ENCODE peak calls at places on chromosomes 5 and 9, in four cellular contexts. S is heart left ventricle; B is CD8-positive, alpha-beta T cell; G is upper lobe of left lung. W is an unnamed sample. For H3K36me3, the result is how much of the 10 kb centered on the place peaks cover.

GRCh38 chr9:109767404-109767803 is 12.6 kb upstream of the PALM2AKAP2 start:
- DNase-seq in S (no peak), B (no peak), G (no peak), W (no peak)

GRCh38 chr9:90433398-90433890 is 209.2 kb downstream of the DIRAS2 start:
- DNase-seq in S (no peak), B (no peak), G (peak), W (peak)

GRCh38 chr9:117616436-117616835 is 87.8 kb upstream of the TLR4 start:
- DNase-seq in S (no peak), B (no peak), G (no peak), W (no peak)

GRCh38 chr9:7408845-7409244 is 390.7 kb downstream of the DMAC1 start:
- DNase-seq in S (no peak), B (no peak), G (peak), W (no peak)

GRCh38 chr5:68582284-68582683 is 366.7 kb downstream of the PIK3R1 start:
- DNase-seq in S (no peak), B (no peak), G (no peak), W (no peak)

GRCh38 chr9:109310486-109310901 is 10.4 kb downstream of the EPB41L4B start:
- DNase-seq in S (no peak), B (no peak), G (no peak), W (peak)

GRCh38 chr5:170508660-170509322 is 5.0 kb downstream of the KCNIP1 start:
- DNase-seq in S (no peak), B (no peak), G (no peak), W (no peak)

GRCh38 chr5:131268758-131269370 is 5.0 kb downstream of the CDC42SE2 start:
- DNase-seq in S (no peak), B (no peak), G (no peak), W (no peak)

GRCh38 chr5:136769900-136770684 is 404.7 kb upstream of the TRPC7 start:
- DNase-seq in S (peak), B (peak), G (no peak), W (peak)

GRCh38 chr9:95641591-95641990 is 124.8 kb upstream of the PTCH1 start:
- DNase-seq in S (no peak), B (no peak), G (no peak), W (no peak)

GRCh38 chr5:149800563-149801103 is 70.5 kb downstream of the PPARGC1B start:
- DNase-seq in S (no peak), B (no peak), G (no peak), W (no peak)

GRCh38 chr5:151496041-151496484 is 48.7 kb downstream of the SLC36A1 start:
- DNase-seq in S (no peak), B (no peak), G (no peak), W (peak)

GRCh38 chr9:106052735-106053134 is 358.4 kb downstream of the TMEM38B start:
- DNase-seq in S (no peak), B (no peak), G (no peak), W (no peak)

GRCh38 chr9:94139672-94140417 is 55.6 kb downstream of the PTPDC1 start:
- DNase-seq in S (peak), B (no peak), G (no peak), W (peak)

GRCh38 chr9:95250462-95251058 is 66.9 kb downstream of the FANCC start:
- DNase-seq in S (no peak), B (no peak), G (no peak), W (no peak)

GRCh38 chr5:112390327-112390726 is 28.8 kb downstream of the EPB41L4A start:
- DNase-seq in S (no peak), B (no peak), G (no peak), W (peak)

GRCh38 chr5:127060470-127060985 is 12.8 kb downstream of the C5orf63 start:
- DNase-seq in S (no peak), B (no peak), G (no peak), W (no peak)

GRCh38 chr5:60578295-60578694 is 121.7 kb downstream of the DEPDC1B start:
- DNase-seq in S (no peak), B (no peak), G (no peak), W (no peak)

GRCh38 chr5:159866093-159866492 is 50.2 kb upstream of the ADRA1B start:
- DNase-seq in S (no peak), B (no peak), G (no peak), W (no peak)

GRCh38 chr5:43555895-43556606 is 826 bp downstream of the PAIP1 start:
- DNase-seq in S (peak), B (peak), G (peak), W (peak)

GRCh38 chr9:36029765-36030528 is 6.8 kb upstream of the RECK start:
- DNase-seq in S (no peak), B (no peak), G (no peak), W (peak)

GRCh38 chr9:69452110-69452780 is 127.2 kb downstream of the ENTREP1 start:
- DNase-seq in S (no peak), B (no peak), G (no peak), W (no peak)

GRCh38 chr9:34496149-34496712 is 26.6 kb downstream of the ENHO start:
- DNase-seq in S (no peak), B (no peak), G (no peak), W (peak)

GRCh38 chr5:181245427-181246275 is 1.9 kb upstream of the RACK1 start:
- DNase-seq in S (no peak), B (no peak), G (peak), W (no peak)

GRCh38 chr5:159218595-159219023 is 9.3 kb upstream of the RNF145 start:
- DNase-seq in S (no peak), B (no peak), G (no peak), W (peak)

GRCh38 chr5:80139573-80139972 is 104.4 kb downstream of the THBS4 start:
- DNase-seq in S (no peak), B (no peak), G (no peak), W (no peak)

GRCh38 chr5:25975881-25976280 is 1062.5 kb downstream of the CDH9 start:
- DNase-seq in S (no peak), B (no peak), G (no peak), W (no peak)

GRCh38 chr9:131039129-131039954 is 30.4 kb downstream of the LAMC3 start:
- DNase-seq in S (no peak), B (no peak), G (no peak), W (no peak)
- TF ChIP-seq CTCF in S (no peak), B (no peak), G (no peak), W (no peak)

DNA sequence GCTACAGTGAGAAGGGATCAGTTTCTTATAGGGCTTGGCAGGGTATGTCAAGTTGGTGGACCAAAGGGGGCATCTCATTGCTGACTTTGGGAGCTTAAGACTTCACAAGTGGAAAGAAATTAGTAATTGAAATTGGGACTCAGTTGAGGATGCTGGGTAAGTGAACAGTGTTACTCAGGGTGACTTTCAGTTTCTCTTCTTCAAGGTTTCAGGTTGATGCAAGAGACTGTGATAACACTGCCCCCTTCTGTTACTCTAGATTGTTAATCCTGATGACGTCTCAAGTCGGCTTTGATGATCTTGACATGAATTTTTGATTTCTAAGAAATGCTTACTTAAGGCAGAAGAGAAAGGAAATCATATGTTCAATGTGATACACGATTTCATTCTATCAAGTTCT is 21.3 kb downstream of the KCTD16 start:
- DNase-seq in S (no peak), B (peak), G (no peak), W (peak)
- H3K4me3 ChIP-seq in S (peak), B (peak), G (no peak), W (no peak)

DNA sequence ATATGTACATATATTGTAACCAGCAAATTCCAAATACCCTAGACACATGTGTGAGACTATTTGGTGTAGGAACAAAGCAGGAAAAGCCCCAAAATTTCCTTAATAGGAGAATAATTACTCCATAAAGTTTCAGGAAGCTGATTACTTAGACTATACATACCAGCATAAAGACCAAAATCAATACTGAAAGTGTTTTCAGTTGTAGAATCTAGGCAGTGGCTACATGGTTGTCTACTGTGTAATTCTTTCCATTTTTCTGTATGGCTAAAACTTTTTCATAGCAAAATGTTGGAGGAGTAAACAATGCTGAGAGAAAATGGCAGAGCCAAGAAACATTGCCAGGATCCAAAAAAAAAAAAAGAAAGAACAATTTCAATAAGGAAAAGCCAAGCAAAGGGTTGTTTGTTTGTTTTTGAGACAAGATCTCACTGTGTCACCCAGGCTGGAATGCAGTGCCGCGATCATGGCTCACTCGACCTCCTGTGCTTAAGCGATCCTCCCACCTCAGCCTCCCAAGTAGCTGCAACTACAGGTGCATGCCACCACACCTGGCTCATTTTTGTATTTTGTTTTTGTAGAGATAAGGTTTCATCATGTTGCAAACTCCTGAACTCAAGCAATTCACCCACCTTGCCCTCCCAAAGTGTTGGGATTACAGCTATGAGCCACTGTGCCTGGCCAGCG is 14.9 kb downstream of the SKP1 start:
- DNase-seq in S (no peak), B (no peak), G (no peak), W (no peak)
- H3K36me3 ChIP-seq in S (half or more), B (half or more), G (half or more), W (under half)

GRCh38 chr9:137621131-137621757 is 2.4 kb downstream of the EHMT1 start:
- DNase-seq in S (no peak), B (no peak), G (no peak), W (no peak)
- TF ChIP-seq CTCF in S (no peak), B (no peak), G (no peak), W (no peak)

GRCh38 chr5:123097871-123098735 is 9.1 kb downstream of the PRDM6 start:
- DNase-seq in S (no peak), B (no peak), G (peak), W (no peak)
- H3K4me3 ChIP-seq in S (no peak), B (no peak), G (no peak), W (no peak)

DNA sequence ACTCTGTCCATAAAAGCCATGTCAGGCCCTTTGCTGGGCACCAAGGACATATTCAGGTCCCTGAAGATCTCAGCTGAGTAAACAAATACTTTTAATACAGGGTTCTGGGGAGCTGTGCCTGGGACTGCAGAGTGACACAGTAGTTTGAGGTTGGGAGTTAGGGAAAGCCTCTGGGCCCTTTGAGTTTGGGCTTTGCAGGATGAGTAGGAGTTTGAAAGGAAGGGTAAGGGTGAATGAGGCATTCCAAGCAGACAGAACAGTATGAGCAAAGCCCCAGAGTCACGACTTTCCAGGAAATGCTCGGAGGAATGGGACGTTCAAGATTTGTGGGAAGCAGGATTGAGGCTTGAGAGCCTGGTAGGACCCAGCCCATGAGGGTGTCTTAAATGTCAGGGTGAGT is 13.3 kb downstream of the CRB2 start:
- DNase-seq in S (no peak), B (no peak), G (no peak), W (no peak)
- H3K36me3 ChIP-seq in S (under half), B (under half), G (under half), W (under half)

GRCh38 chr9:33170464-33171156 is 3.5 kb upstream of the B4GALT1 start:
- DNase-seq in S (peak), B (peak), G (no peak), W (no peak)
- TF ChIP-seq CTCF in S (peak), B (peak), G (peak), W (peak)